ENCODE peak calls at places on chromosomes 16 and 17, in four cellular contexts. C is GM12878, I is K562, E is HepG2. Y is an unnamed sample.

GRCh38 chr16:4561565-4561964 is 5.4 kb downstream of the C16orf96 start:
- DNase-seq in C (no peak), I (peak), E (no peak), Y (no peak)

GRCh38 chr17:71441098-71441497 is 679.7 kb upstream of the SOX9 start:
- DNase-seq in E (no peak), I (no peak), C (no peak), Y (no peak)

GRCh38 chr16:49578435-49579024 is 204.9 kb downstream of the C16orf78 start:
- DNase-seq in E (no peak), C (no peak), I (no peak), Y (no peak)

GRCh38 chr17:83062818-83063671 is 16.4 kb upstream of the METRNL start:
- DNase-seq in E (no peak), C (no peak), I (no peak), Y (no peak)

GRCh38 chr17:74554909-74555308 is 9.0 kb upstream of the CD300C start:
- DNase-seq in E (no peak), C (no peak), I (no peak), Y (no peak)

GRCh38 chr17:50346313-50347086 is 574 bp downstream of the XYLT2 start:
- DNase-seq in I (peak), C (no peak), E (no peak), Y (no peak)

GRCh38 chr16:82311528-82311927 is 141.5 kb upstream of the MPHOSPH6 start:
- DNase-seq in I (no peak), C (no peak), E (no peak), Y (no peak)

GRCh38 chr17:41920580-41920955 is 1.8 kb upstream of the ACLY start:
- DNase-seq in C (no peak), E (no peak), I (no peak), Y (no peak)

GRCh38 chr16:6111390-6111789 is 1013.8 kb upstream of the EEF2KMT start:
- DNase-seq in C (no peak), I (no peak), E (no peak), Y (no peak)

GRCh38 chr16:4537376-4538066 is 1.1 kb downstream of the CDIP1 start:
- DNase-seq in C (no peak), E (no peak), I (no peak), Y (no peak)

GRCh38 chr17:27572665-27573064 is 58.3 kb upstream of the LGALS9 start:
- DNase-seq in C (no peak), I (no peak), E (no peak), Y (no peak)

GRCh38 chr16:77662241-77662640 is 60.1 kb upstream of the NUDT7 start:
- DNase-seq in I (no peak), C (no peak), E (no peak), Y (no peak)

GRCh38 chr16:67191995-67192681 is at the start of gene E2F4:
- DNase-seq in E (peak), C (peak), I (peak), Y (peak)

DNA sequence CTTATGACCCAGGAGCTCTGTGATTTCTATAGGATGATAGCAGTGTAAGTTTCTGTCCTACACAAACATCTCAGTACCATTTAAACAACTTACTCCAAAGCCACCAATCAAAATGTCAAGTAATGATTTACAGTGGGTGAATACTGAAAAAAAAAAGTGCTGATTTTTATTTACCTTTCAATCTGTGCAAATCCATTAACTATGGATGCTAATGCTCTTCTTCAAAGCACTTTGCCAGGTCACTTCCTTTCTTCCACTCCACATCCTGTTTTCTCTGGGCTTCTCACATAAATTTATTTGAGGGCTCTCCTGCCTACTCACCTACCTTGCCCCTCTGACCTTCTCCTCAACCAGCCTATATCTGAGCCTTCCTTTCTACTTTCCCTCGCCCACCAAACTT is 101.6 kb downstream of the SKAP1 start:
- DNase-seq in E (no peak), I (no peak), C (no peak), Y (no peak)
- TF ChIP-seq TAF1 in E (no peak), I (no peak), C (no peak), Y (no peak)

GRCh38 chr17:45854209-45854608 is 9.5 kb downstream of the SPPL2C start:
- DNase-seq in E (no peak), I (no peak), C (no peak), Y (no peak)

GRCh38 chr17:45855691-45856315 is 11.1 kb downstream of the SPPL2C start:
- DNase-seq in I (no peak), E (no peak), C (no peak), Y (no peak)

GRCh38 chr17:45861185-45861584 is 16.5 kb downstream of the SPPL2C start:
- DNase-seq in I (no peak), C (no peak), E (no peak), Y (no peak)

GRCh38 chr17:45852535-45853297 is 8.0 kb downstream of the SPPL2C start:
- DNase-seq in C (no peak), I (peak), E (peak), Y (peak)

GRCh38 chr17:45857977-45858708 is 13.5 kb downstream of the SPPL2C start:
- DNase-seq in I (peak), C (no peak), E (peak), Y (peak)
- TF ChIP-seq CEBPB in I (no peak), C (no peak), E (no peak), Y (no peak)

GRCh38 chr17:9181640-9182039 is 160.3 kb downstream of the NTN1 start:
- DNase-seq in I (no peak), E (no peak), C (no peak), Y (no peak)
- TF ChIP-seq JUND in I (no peak), E (no peak), C (no peak), Y (no peak)

GRCh38 chr17:43950554-43950953 is 3.2 kb downstream of the PYY start:
- DNase-seq in E (no peak), C (no peak), I (no peak), Y (no peak)

GRCh38 chr17:43951750-43952149 is 2.0 kb downstream of the PYY start:
- DNase-seq in I (no peak), E (no peak), C (no peak), Y (no peak)

GRCh38 chr17:43952351-43952723 is 1.4 kb downstream of the PYY start:
- DNase-seq in I (peak), C (no peak), E (no peak), Y (no peak)

GRCh38 chr17:43953746-43954145 is at the start of gene PYY:
- DNase-seq in E (no peak), C (no peak), I (no peak), Y (no peak)

DNA sequence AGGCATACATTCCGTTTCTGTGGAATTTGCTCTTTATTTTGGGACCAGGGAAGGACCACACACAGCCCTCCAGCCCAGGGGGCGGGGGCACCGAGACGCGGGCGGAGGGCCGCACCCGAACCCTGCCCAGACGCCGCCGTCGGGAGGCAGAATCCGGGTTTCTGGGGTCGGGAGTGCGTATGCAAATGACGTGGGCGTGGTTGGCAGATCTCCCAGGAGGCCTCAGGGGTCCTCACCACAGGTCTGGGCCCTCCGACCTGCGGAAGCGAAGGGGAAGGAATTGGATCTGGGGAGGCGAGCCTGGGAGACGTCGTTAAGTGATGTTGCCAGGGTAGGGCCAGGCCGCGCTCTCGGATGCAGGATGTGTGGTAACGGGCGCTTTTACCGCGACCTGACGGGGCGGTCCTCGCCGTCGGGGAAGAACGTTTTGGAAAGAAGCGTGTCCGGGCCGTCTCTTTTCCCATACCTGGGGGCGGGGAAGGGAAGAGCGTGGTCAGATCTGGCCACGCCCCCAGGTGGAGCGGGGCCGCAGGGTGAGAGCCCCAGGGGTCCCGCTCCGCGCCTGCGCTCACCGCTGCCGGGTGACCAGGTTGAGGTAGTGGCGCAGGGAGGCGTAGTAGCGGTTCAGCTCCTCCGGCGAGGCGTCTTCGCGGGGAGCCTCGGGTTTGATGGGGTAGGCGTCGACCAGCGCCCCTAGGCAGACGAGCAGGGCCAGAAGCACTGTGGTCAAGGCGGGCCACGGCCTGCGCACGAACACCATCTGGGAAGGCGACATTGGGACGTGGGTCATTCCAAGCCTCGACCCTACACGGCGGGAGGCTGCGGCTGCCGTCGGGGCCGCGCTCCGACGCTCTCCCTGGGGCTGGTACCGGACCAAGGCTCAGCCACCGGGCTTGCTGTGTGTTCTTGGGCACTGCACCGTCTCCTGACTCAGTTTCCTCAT is 745 bp downstream of the PYY start:
- DNase-seq in C (no peak), E (no peak), I (peak), Y (peak)
- TF ChIP-seq TAF1 in C (no peak), E (no peak), I (no peak), Y (peak)

DNA sequence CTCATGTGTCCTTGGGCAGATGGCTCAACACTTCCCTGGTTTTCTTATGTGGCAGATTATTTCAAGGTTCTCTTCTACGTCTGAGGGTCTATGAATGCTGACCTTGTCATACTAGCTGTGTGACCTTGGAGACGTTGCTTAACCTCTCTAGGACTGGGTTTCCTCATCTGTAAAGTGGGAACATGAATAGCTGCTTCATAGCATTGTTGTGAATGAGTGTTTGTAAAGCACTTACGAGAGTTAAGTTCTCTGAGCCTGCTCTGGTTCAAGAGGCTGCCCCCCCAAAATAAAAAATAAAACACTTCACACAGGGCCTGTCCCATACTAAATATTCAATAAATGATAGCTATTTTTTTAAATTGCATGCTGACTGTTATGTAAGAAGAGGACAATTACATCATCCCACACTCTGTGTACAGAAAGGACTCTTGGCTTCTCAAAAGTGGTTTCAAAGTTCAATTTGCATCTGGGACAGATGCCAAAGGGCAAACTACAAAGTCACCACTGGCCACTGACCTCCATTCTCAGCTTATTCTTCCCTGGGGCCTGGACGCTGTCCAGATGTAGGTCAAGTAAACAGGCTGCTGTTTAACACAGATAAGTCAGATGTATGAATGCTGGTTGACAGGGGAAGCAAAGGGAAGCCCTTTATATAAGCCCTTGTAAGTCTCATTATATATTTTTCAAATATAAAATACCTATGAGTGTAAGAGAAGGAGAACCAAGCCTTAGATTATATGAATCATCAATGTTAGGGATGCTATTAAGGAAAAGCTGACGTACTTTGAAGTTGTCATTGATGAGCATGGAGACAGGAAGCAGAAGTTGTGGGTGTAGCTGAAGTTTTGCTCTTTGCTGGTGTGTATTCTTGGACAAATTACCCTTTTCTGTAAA is 15.4 kb upstream of the NDEL1 start:
- DNase-seq in E (peak), I (peak), C (no peak), Y (no peak)
- TF ChIP-seq CEBPB in E (peak), I (peak), C (no peak), Y (no peak)

GRCh38 chr16:30844346-30844670 is 49.6 kb downstream of the BCL7C start:
- DNase-seq in I (no peak), C (no peak), E (no peak), Y (no peak)

GRCh38 chr16:30844671-30845449 is 49.0 kb downstream of the BCL7C start:
- DNase-seq in C (peak), I (peak), E (peak), Y (peak)

GRCh38 chr16:30841332-30841731 is 52.5 kb downstream of the BCL7C start:
- DNase-seq in E (no peak), I (no peak), C (no peak), Y (no peak)

GRCh38 chr16:30842971-30843370 is 50.9 kb downstream of the BCL7C start:
- DNase-seq in E (no peak), C (no peak), I (no peak), Y (no peak)

DNA sequence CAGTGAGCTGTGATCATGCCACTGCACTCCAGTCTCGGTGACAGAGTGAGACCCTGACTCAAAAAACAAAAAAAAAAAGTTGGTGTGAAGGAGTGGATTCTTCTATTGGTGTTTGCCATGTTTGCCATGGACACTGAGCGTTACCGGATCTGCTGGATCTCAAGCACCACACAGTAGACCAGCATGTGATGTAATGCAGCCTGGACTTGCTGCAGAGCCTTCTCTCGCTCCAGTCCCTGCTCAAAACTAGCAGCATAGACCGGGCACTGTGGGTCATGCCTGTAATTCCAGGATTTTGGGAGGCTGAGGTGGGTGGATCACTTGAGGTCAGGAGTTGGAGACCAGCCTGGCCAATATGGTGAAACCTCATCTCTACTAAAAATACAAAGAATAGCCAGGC is 50.4 kb downstream of the BCL7C start:
- DNase-seq in I (no peak), E (no peak), C (no peak), Y (no peak)
- TF ChIP-seq JUND in I (no peak), E (no peak), C (no peak), Y (no peak)

DNA sequence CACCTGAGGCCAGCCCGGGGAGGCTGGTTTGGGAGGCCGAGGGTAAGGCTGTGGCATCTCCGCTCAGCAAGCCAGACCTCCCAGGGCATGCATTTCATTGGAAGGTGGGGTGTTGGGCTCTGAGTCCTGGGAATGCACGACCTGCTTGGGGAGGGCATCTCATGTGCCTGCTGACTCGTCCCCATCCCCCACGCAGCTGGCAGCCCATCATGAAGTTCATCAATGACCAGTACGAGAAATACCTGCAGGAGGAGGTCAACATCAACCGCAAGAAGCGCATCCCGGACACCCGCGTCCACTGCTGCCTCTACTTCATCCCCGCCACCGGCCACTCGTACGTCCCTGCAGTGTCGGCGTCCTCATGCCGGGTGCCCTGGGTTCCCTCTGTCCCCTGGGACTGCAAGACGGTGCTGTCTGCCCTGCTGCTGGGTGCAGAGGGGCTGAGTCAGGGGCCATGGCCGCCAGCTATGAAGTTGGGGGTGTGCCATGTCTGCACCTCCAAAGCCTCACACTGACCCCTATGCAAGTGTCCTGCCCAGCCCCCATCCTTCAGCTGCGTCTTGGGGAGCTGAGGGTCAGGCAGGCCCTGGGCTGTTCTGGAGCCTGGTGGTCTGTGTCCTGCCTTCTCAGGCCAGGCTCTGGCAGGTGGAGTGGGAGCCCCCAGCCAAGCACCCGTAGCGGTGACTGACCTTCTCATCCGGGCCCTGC is 347.9 kb downstream of the SEC14L1 start:
- DNase-seq in C (no peak), E (no peak), I (no peak), Y (no peak)
- TF ChIP-seq TAF1 in C (no peak), E (no peak), I (no peak), Y (no peak)

GRCh38 chr16:59170065-59170712 is 436.1 kb upstream of the GOT2 start:
- DNase-seq in I (no peak), C (no peak), E (no peak), Y (no peak)

GRCh38 chr16:59169168-59169567 is 435.1 kb upstream of the GOT2 start:
- DNase-seq in I (no peak), C (no peak), E (no peak), Y (no peak)

GRCh38 chr16:59168715-59169114 is 434.6 kb upstream of the GOT2 start:
- DNase-seq in I (no peak), E (no peak), C (no peak), Y (no peak)

DNA sequence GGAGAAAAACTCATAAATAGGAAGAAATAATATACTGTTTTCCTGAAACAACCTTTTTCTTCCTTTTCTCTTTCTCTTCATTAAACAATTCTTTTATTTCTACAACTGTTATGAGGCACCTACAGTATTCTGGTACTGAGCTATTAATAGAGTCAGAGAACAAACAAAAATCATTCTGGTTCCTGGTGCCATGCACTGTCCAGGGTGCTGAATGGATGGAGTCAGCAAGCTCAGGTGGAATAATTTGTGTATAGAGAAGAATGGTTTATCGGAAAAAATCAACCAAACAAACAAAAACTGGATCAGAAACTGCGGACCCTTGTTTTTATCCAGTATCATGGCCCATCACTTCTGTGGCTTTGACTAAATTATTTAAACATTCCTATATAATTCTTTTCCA is 430.3 kb upstream of the GOT2 start:
- DNase-seq in C (no peak), I (no peak), E (no peak), Y (no peak)
- TF ChIP-seq CEBPB in C (no peak), I (no peak), E (no peak), Y (no peak)

GRCh38 chr17:47611372-47612350 is 38.1 kb upstream of the KPNB1 start:
- DNase-seq in E (no peak), C (no peak), I (no peak), Y (no peak)
- TF ChIP-seq JUND in E (no peak), C (no peak), I (no peak), Y (no peak)